ENCODE peak calls at places on chromosomes 13 and 19, in nine cellular contexts. X is Peyer's patch; E is OCI-LY7; O is neural progenitor cell; Z is ovary; D is CD8-positive, alpha-beta T cell; N is pancreas; J is thoracic aorta; R is IMR-90. P is an unnamed sample. For H3K4me1 and H3K36me3, the result is how much of the 10 kb centered on the place peaks cover.

GRCh38 chr19:52527954-52528326 is 472 bp downstream of the ZNF808 start:
- DNase-seq in X (no peak), E (no peak), O (peak), Z (peak), D (no peak), N (peak), J (no peak), R (no peak), P (no peak)

GRCh38 chr13:52846567-52847321 is 1.7 kb downstream of the PCDH8 start:
- DNase-seq in X (peak), E (no peak), O (peak), Z (peak), D (no peak), N (peak), J (no peak), R (peak), P (no peak)

GRCh38 chr19:8393871-8394250 is 3.7 kb downstream of the RAB11B start:
- DNase-seq in X (no peak), E (no peak), O (no peak), Z (no peak), D (no peak), N (no peak), J (no peak), R (no peak), P (no peak)

GRCh38 chr19:11381535-11382369 is 2.4 kb downstream of the EPOR start:
- DNase-seq in X (peak), E (peak), O (peak), Z (peak), D (peak), N (peak), J (no peak), R (peak), P (peak)

GRCh38 chr19:33302175-33302973 is at the start of gene CEBPA:
- DNase-seq in X (peak), E (peak), O (peak), Z (peak), D (peak), N (peak), J (no peak), R (peak), P (no peak)

GRCh38 chr13:113862191-113862765 is 1.6 kb downstream of the GAS6 start:
- DNase-seq in X (no peak), E (no peak), O (no peak), Z (no peak), D (no peak), N (no peak), J (no peak), R (peak), P (no peak)

GRCh38 chr19:41175825-41176734 is 16.9 kb upstream of the CYP2S1 start:
- DNase-seq in X (peak), E (peak), O (peak), Z (no peak), D (peak), N (peak), J (no peak), R (peak), P (peak)

GRCh38 chr19:32053366-32053765 is 292.0 kb upstream of the ZNF507 start:
- DNase-seq in X (no peak), E (no peak), O (no peak), Z (no peak), D (no peak), N (no peak), J (no peak), R (no peak), P (no peak)

GRCh38 chr13:45102136-45102802 is 18.0 kb upstream of the GTF2F2 start:
- DNase-seq in X (no peak), E (no peak), O (peak), Z (no peak), D (no peak), N (no peak), J (no peak), R (peak), P (no peak)

GRCh38 chr19:15129856-15130580 is 22.8 kb downstream of the SYDE1 start:
- DNase-seq in X (no peak), E (no peak), O (no peak), Z (no peak), D (no peak), N (no peak), J (no peak), R (no peak), P (no peak)

GRCh38 chr19:2540646-2541454 is 64.9 kb downstream of the GADD45B start:
- DNase-seq in X (peak), E (no peak), O (peak), Z (peak), D (no peak), N (peak), J (peak), R (peak), P (peak)

GRCh38 chr13:111031531-111031961 is 83.6 kb upstream of the ARHGEF7 start:
- DNase-seq in X (no peak), E (no peak), O (no peak), Z (no peak), D (no peak), N (no peak), J (no peak), R (peak), P (no peak)

DNA sequence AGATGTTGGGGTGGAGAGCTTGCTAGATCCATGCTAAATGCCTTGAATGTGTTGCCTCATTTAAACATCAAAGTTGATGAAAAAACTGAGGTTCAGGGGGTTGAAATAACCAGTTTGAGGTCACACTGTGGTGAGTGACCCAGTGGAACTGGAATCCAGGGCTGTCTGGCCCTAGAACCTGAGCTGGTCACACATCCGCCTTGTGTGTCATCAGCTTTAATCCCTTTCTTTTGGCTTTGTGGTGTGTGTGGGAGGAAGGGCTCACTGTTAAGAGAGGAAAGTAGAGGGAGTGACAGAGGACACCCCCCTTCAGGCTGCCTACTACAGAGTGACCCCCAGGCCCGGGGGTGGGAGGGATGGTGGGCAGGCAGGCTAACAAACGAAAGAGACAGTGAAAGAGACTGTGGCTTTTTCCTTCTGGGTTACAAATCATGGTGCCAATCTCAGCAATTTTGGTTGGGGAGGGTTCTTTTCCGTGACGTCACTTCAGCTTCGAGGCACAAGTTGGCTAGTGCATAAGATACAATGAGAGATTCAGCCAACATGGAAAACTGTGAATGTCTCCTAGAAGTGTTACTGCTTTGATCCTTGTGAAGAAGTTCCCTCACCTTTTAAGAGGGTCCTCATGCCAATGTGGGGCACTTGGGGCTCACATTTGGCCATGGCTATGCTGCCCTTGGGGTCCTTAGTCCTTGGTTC is 164.9 kb downstream of the DLEU7 start:
- DNase-seq in X (no peak), E (no peak), O (no peak), Z (no peak), D (no peak), N (no peak), J (no peak), R (peak), P (no peak)
- H3K4me1 ChIP-seq in X (under half), E (under half), O (under half), Z (under half), D (under half), N (under half), J (under half), R (under half), P (under half)

DNA sequence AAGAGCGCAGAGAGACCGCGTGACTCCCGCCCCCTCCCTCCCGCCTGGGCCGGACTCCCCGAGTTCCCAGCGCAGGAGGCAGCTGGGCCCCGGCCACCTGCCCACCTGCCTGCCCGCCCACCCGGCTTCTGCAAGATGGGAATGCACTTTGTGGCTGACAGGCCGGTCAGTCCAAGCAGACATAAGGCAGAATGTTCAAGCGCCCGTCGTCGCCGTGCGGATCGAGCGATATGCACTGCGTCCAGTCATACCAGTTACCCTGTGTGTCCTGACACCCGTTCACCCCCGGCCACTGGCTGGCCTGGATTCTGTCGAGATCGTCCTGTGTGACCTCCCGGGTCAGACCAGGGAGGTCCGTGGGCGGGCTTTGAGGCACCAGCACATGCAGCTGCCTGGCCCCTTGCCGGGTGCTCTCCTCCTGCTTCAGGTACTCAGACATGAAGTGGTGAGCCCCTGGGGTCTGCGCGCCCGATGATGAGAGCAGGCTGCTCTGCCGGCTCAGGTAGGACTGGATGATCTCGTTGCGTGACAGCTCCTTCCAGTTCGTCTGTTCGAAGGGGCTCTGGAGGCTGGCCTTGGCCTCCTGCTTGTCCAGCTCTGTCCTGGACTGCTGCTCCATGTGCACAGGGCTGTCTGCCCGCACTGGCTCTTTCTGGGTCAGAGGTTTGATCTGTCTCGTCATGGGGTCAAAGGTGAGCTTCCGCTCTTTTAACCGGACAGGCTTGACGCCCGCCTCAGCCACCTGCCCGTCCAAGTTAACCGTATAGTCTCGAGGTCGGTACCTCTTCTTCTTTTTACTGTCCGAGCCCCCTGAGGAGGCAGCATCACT is 3.9 kb upstream of the SLC35E1 start:
- DNase-seq in X (no peak), E (no peak), O (no peak), Z (no peak), D (no peak), N (no peak), J (no peak), R (no peak), P (no peak)
- H3K36me3 ChIP-seq in X (under half), E (half or more), O (under half), Z (under half), D (under half), N (under half), J (under half), R (under half), P (under half)

GRCh38 chr13:107291875-107292274 is 723.9 kb upstream of the ARGLU1 start:
- DNase-seq in X (no peak), E (no peak), O (no peak), Z (no peak), D (no peak), N (no peak), J (no peak), R (no peak), P (no peak)

GRCh38 chr13:107299717-107300116 is 731.8 kb upstream of the ARGLU1 start:
- DNase-seq in X (no peak), E (no peak), O (no peak), Z (no peak), D (no peak), N (no peak), J (no peak), R (no peak), P (no peak)

GRCh38 chr13:107296804-107297203 is 728.9 kb upstream of the ARGLU1 start:
- DNase-seq in X (no peak), E (no peak), O (no peak), Z (no peak), D (no peak), N (no peak), J (no peak), R (peak), P (no peak)

GRCh38 chr13:107295391-107296157 is 727.6 kb upstream of the ARGLU1 start:
- DNase-seq in X (no peak), E (no peak), O (no peak), Z (no peak), D (no peak), N (no peak), J (no peak), R (no peak), P (no peak)
- H3K4me1 ChIP-seq in X (under half), E (under half), O (under half), Z (under half), D (under half), N (under half), J (under half), R (under half), P (under half)

DNA sequence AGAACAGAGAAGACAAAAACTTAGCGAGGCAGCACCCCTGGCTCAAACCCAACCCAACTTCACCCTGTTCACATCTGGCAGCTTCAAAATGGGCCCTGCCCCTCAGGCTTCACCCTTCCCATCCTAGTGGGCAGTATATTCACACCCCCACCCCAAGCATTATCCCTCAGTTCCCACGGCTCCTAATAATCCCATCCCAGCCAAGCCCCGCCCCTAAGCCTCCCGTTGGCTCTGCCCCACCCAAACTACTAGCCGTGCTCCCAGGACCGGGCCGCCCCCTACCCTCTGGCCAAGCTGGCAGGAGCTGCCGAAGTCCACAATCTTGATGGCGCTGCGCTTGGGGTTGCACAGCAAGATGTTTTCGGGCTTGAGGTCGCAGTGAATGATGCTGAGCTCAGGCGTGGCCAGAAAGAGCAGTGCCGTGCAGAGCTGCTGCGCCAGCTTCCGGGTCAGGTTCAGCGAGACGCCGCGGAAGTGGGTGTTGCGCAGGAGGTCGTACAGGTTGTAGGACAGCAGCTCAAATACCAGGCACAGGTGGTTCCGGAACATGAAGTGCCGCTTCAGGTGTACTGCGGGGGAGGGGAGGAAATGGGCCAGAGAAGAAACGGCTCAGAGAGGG is 5.8 kb downstream of the DYRK1B start:
- DNase-seq in X (peak), E (no peak), O (no peak), Z (no peak), D (peak), N (no peak), J (no peak), R (no peak), P (no peak)
- H3K36me3 ChIP-seq in X (under half), E (half or more), O (under half), Z (under half), D (under half), N (under half), J (under half), R (under half), P (half or more)

GRCh38 chr19:51301266-51301665 is 10.2 kb upstream of the IGLON5 start:
- DNase-seq in X (peak), E (no peak), O (no peak), Z (no peak), D (no peak), N (no peak), J (no peak), R (no peak), P (peak)
- H3K4me1 ChIP-seq in X (under half), E (under half), O (under half), Z (under half), D (under half), N (under half), J (under half), R (under half), P (under half)

P was measured in ascending aorta.